ENCODE peak calls at places on chromosomes 3 and 15, in seven cellular contexts. V, M, S, L, Z, Y and W are unnamed samples.

GRCh38 chr15:77112819-77113569 is 42.1 kb upstream of the TSPAN3 start:
- DNase-seq in M (no peak), Y (no peak), Z (no peak), L (no peak), V (no peak), S (no peak), W (no peak)

GRCh38 chr3:151178208-151178845 is 24.7 kb downstream of the GPR171 start:
- DNase-seq in M (no peak), Y (no peak), S (peak), L (no peak), V (no peak), Z (no peak), W (no peak)

GRCh38 chr15:90582553-90582952 is 52.8 kb downstream of the CRTC3 start:
- DNase-seq in M (no peak), V (no peak), Z (no peak), L (no peak), S (no peak), Y (no peak), W (no peak)

GRCh38 chr3:170563712-170564423 is 22.0 kb downstream of the SLC7A14 start:
- DNase-seq in L (no peak), S (peak), Y (no peak), M (no peak), V (peak), Z (peak), W (peak)

GRCh38 chr15:35306361-35306981 is 221.4 kb upstream of the NANOGP8 start:
- DNase-seq in V (peak), L (no peak), Z (no peak), S (peak), M (no peak), Y (no peak), W (no peak)

GRCh38 chr3:4990061-4990460 is 10.8 kb downstream of the BHLHE40 start:
- DNase-seq in L (no peak), Z (no peak), V (no peak), S (no peak), Y (no peak), M (no peak), W (no peak)

GRCh38 chr3:159828542-159828943 is 160.1 kb upstream of the IL12A start:
- DNase-seq in L (peak), Z (no peak), S (no peak), V (no peak), M (no peak), Y (no peak), W (peak)

GRCh38 chr3:111803123-111803593 is 55.9 kb upstream of the PHLDB2 start:
- DNase-seq in Y (no peak), S (peak), L (no peak), Z (no peak), V (no peak), M (no peak), W (no peak)

GRCh38 chr3:149448331-149448831 is 26.1 kb upstream of the TM4SF4 start:
- DNase-seq in M (no peak), L (no peak), V (no peak), Y (no peak), Z (no peak), S (no peak), W (no peak)

GRCh38 chr3:48130321-48130881 is 57.8 kb downstream of the CDC25A start:
- DNase-seq in Z (no peak), M (no peak), L (peak), S (peak), Y (no peak), V (peak), W (peak)

GRCh38 chr3:172279974-172280373 is 168.3 kb downstream of the GHSR start:
- DNase-seq in M (no peak), L (no peak), Z (no peak), Y (no peak), V (no peak), S (no peak), W (no peak)

GRCh38 chr3:177145402-177145801 is 51.9 kb downstream of the TBL1XR1 start:
- DNase-seq in Y (no peak), L (no peak), S (no peak), Z (no peak), M (no peak), V (no peak), W (no peak)

GRCh38 chr3:122676759-122677158 is 3.9 kb upstream of the PARP14 start:
- DNase-seq in Y (no peak), S (no peak), M (no peak), Z (no peak), V (no peak), L (no peak), W (no peak)

GRCh38 chr3:30941342-30941741 is 46.9 kb upstream of the GADL1 start:
- DNase-seq in S (no peak), Z (no peak), V (no peak), Y (no peak), L (no peak), M (no peak), W (no peak)

GRCh38 chr3:144677118-144677517 is 705.5 kb downstream of the DIPK2A start:
- DNase-seq in M (no peak), L (no peak), Y (no peak), V (no peak), Z (no peak), S (no peak), W (no peak)

GRCh38 chr3:111582114-111582461 is 13.1 kb downstream of the ZBED2 start:
- DNase-seq in Y (no peak), Z (no peak), M (no peak), L (no peak), V (no peak), S (peak), W (no peak)

GRCh38 chr3:172538368-172539264 is 15.4 kb upstream of the TNFSF10 start:
- DNase-seq in S (no peak), L (no peak), M (no peak), Y (no peak), V (no peak), Z (no peak), W (no peak)

GRCh38 chr3:47374587-47374986 is 6.2 kb upstream of the PTPN23 start:
- DNase-seq in S (no peak), V (no peak), Y (no peak), M (no peak), L (no peak), Z (no peak), W (no peak)

GRCh38 chr3:126546013-126546412 is 12.7 kb downstream of the C3orf22 start:
- DNase-seq in Y (no peak), Z (no peak), V (no peak), L (no peak), M (no peak), S (peak), W (no peak)

GRCh38 chr3:53166781-53167291 is 5.8 kb downstream of the PRKCD start:
- DNase-seq in M (no peak), L (no peak), Z (no peak), S (peak), V (no peak), Y (no peak), W (peak)

GRCh38 chr3:116929534-116930222 is 220.1 kb downstream of the TUSC7 start:
- DNase-seq in Y (no peak), Z (no peak), M (no peak), L (no peak), S (no peak), V (no peak), W (no peak)

GRCh38 chr3:131903988-131904415 is 130.8 kb downstream of the CPNE4 start:
- DNase-seq in S (peak), Z (no peak), L (no peak), M (no peak), V (no peak), Y (no peak), W (no peak)

GRCh38 chr3:134809412-134810051 is 14.5 kb downstream of the EPHB1 start:
- DNase-seq in S (no peak), V (no peak), Z (no peak), M (no peak), Y (no peak), L (no peak), W (no peak)

GRCh38 chr3:185585523-185585861 is 603 bp upstream of the SENP2 start:
- DNase-seq in S (peak), L (peak), Y (no peak), Z (no peak), M (no peak), V (no peak), W (no peak)

GRCh38 chr3:97914390-97914789 is 57.8 kb downstream of the RIOX2 start:
- DNase-seq in M (no peak), S (no peak), V (no peak), Y (no peak), L (no peak), Z (no peak), W (no peak)

GRCh38 chr15:62928242-62928995 is 114.1 kb upstream of the TPM1 start:
- DNase-seq in S (peak), L (no peak), M (no peak), Z (no peak), V (no peak), Y (no peak), W (no peak)

GRCh38 chr15:67832965-67833503 is 6.8 kb downstream of the RNU6-1 start:
- DNase-seq in V (no peak), L (no peak), S (no peak), Z (no peak), M (no peak), Y (no peak), W (no peak)

GRCh38 chr15:66764067-66764428 is 62.0 kb downstream of the SMAD6 start:
- DNase-seq in Z (no peak), M (no peak), Y (no peak), S (no peak), L (no peak), V (no peak), W (no peak)